ENCODE peak calls at places on chromosome 13, in seven cellular contexts. One of them, this sample, is unnamed.

GRCh38 chr13:108220042-108220441 is 1.9 kb downstream of the ABHD13 start:
- DNase-seq in transverse colon: peak; percentile 58
- DNase-seq in CD8-positive, alpha-beta memory T cell: no peak
- DNase-seq in CD8-positive, alpha-beta T cell: no peak
- DNase-seq in Panc1: no peak
- DNase-seq in heart left ventricle: no peak
- DNase-seq in tibial artery: no peak
- DNase-seq in this sample: no peak

GRCh38 chr13:94435604-94436226 is 43.8 kb downstream of the DCT start:
- DNase-seq in transverse colon: no peak
- DNase-seq in CD8-positive, alpha-beta memory T cell: no peak
- DNase-seq in CD8-positive, alpha-beta T cell: no peak
- DNase-seq in Panc1: no peak
- DNase-seq in heart left ventricle: no peak
- DNase-seq in tibial artery: no peak
- DNase-seq in this sample: peak; percentile 30

GRCh38 chr13:26037302-26037701 is 14.5 kb downstream of the SHISA2 start:
- DNase-seq in transverse colon: no peak
- DNase-seq in CD8-positive, alpha-beta memory T cell: no peak
- DNase-seq in CD8-positive, alpha-beta T cell: no peak
- DNase-seq in Panc1: no peak
- DNase-seq in heart left ventricle: no peak
- DNase-seq in tibial artery: no peak
- DNase-seq in this sample: no peak

GRCh38 chr13:79450110-79450509 is 30.8 kb upstream of the NDFIP2 start:
- DNase-seq in transverse colon: no peak
- DNase-seq in CD8-positive, alpha-beta memory T cell: no peak
- DNase-seq in CD8-positive, alpha-beta T cell: no peak
- DNase-seq in Panc1: no peak
- DNase-seq in heart left ventricle: no peak
- DNase-seq in tibial artery: no peak
- DNase-seq in this sample: no peak

GRCh38 chr13:33817513-33817842 is 471 bp upstream of the RFC3 start:
- DNase-seq in transverse colon: no peak
- DNase-seq in CD8-positive, alpha-beta memory T cell: no peak
- DNase-seq in CD8-positive, alpha-beta T cell: no peak
- DNase-seq in Panc1: no peak
- DNase-seq in heart left ventricle: no peak
- DNase-seq in tibial artery: no peak
- DNase-seq in this sample: no peak

GRCh38 chr13:87259479-87260083 is 411.6 kb upstream of the SLITRK5 start:
- DNase-seq in transverse colon: no peak
- DNase-seq in CD8-positive, alpha-beta memory T cell: no peak
- DNase-seq in CD8-positive, alpha-beta T cell: no peak
- DNase-seq in Panc1: no peak
- DNase-seq in heart left ventricle: no peak
- DNase-seq in tibial artery: no peak
- DNase-seq in this sample: no peak

GRCh38 chr13:77902319-77902963 is 16.2 kb downstream of the EDNRB start:
- DNase-seq in transverse colon: no peak
- DNase-seq in CD8-positive, alpha-beta memory T cell: no peak
- DNase-seq in CD8-positive, alpha-beta T cell: no peak
- DNase-seq in Panc1: no peak
- DNase-seq in heart left ventricle: no peak
- DNase-seq in tibial artery: no peak
- DNase-seq in this sample: no peak

GRCh38 chr13:39159393-39159792 is 121.1 kb downstream of the NHLRC3 start:
- DNase-seq in transverse colon: no peak
- DNase-seq in CD8-positive, alpha-beta memory T cell: no peak
- DNase-seq in CD8-positive, alpha-beta T cell: no peak
- DNase-seq in Panc1: no peak
- DNase-seq in heart left ventricle: no peak
- DNase-seq in tibial artery: no peak
- DNase-seq in this sample: no peak

GRCh38 chr13:66617786-66618185 is 612.4 kb downstream of the PCDH9 start:
- DNase-seq in transverse colon: no peak
- DNase-seq in CD8-positive, alpha-beta memory T cell: no peak
- DNase-seq in CD8-positive, alpha-beta T cell: no peak
- DNase-seq in Panc1: no peak
- DNase-seq in heart left ventricle: no peak
- DNase-seq in tibial artery: no peak
- DNase-seq in this sample: no peak

GRCh38 chr13:23433171-23434153 is at the start of gene SACS:
- DNase-seq in transverse colon: no peak
- DNase-seq in CD8-positive, alpha-beta memory T cell: no peak
- DNase-seq in CD8-positive, alpha-beta T cell: no peak
- DNase-seq in Panc1: no peak
- DNase-seq in heart left ventricle: no peak
- DNase-seq in tibial artery: no peak
- DNase-seq in this sample: no peak

GRCh38 chr13:20924758-20925394 is 22.3 kb upstream of the XPO4 start:
- DNase-seq in transverse colon: peak; percentile 79
- DNase-seq in CD8-positive, alpha-beta memory T cell: peak; percentile 64
- DNase-seq in CD8-positive, alpha-beta T cell: peak; percentile 59
- DNase-seq in Panc1: no peak
- DNase-seq in heart left ventricle: peak; percentile 70
- DNase-seq in tibial artery: peak; percentile 75
- DNase-seq in this sample: peak; percentile 55

GRCh38 chr13:51818771-51819511 is 15.0 kb upstream of the DHRS12 start:
- DNase-seq in transverse colon: no peak
- DNase-seq in CD8-positive, alpha-beta memory T cell: no peak
- DNase-seq in CD8-positive, alpha-beta T cell: no peak
- DNase-seq in Panc1: no peak
- DNase-seq in heart left ventricle: no peak
- DNase-seq in tibial artery: peak; percentile 37
- DNase-seq in this sample: no peak

GRCh38 chr13:51811920-51812328 is 8.0 kb upstream of the DHRS12 start:
- DNase-seq in transverse colon: no peak
- DNase-seq in CD8-positive, alpha-beta memory T cell: no peak
- DNase-seq in CD8-positive, alpha-beta T cell: no peak
- DNase-seq in Panc1: no peak
- DNase-seq in heart left ventricle: peak; percentile 40
- DNase-seq in tibial artery: peak; percentile 46
- DNase-seq in this sample: no peak

GRCh38 chr13:107742544-107742943 is 472.8 kb downstream of the LIG4 start:
- DNase-seq in transverse colon: no peak
- DNase-seq in CD8-positive, alpha-beta memory T cell: no peak
- DNase-seq in CD8-positive, alpha-beta T cell: no peak
- DNase-seq in Panc1: no peak
- DNase-seq in heart left ventricle: no peak
- DNase-seq in tibial artery: no peak
- DNase-seq in this sample: no peak

DNA sequence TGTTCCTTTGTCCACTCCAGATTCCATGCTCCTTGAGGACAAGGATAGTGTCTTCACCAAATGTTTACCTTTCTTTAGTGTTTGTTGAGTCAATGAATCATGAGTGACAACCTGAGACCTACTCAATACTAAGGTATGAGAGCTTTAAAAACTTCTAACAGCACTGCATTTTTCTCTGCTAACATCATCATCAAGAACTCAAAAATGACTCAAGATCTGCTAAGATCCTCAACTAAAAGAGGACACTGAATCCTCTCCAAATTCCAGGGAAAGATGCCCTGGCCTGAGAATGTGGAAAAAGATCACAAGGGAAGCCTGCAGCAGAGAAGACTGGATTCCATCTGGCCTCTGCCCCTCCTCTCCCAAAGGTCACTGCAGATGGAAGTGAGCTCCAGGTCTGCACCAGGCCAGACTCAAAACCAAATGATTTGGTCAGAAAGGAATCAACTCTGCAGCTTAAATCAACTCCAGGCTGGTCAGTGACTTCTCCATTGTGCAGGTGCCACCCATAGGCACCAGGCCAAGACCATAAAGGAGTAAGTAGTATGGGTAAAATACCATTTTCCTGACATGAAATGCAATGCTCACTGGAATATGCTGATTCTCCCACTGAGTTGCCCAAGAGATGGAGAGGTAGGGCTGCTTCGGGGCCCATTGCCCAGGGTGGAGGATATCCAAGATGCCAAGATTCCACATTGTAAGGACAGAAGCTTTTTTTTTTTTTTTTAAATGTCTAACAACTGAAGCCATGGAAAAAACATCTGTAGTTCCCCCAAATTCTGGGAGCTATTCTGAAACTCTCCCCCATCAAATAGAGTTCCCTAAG is 89.5 kb upstream of the DOCK9 start:
- DNase-seq in transverse colon: no peak
- DNase-seq in CD8-positive, alpha-beta memory T cell: no peak
- DNase-seq in CD8-positive, alpha-beta T cell: no peak
- DNase-seq in Panc1: peak; percentile 15
- DNase-seq in heart left ventricle: no peak
- DNase-seq in tibial artery: no peak
- DNase-seq in this sample: no peak
- H3K27ac ChIP-seq in transverse colon: peak overlapping the region; percentile 48
- H3K27ac ChIP-seq in CD8-positive, alpha-beta memory T cell: no peak overlapping the region
- H3K27ac ChIP-seq in CD8-positive, alpha-beta T cell: no peak overlapping the region
- H3K27ac ChIP-seq in Panc1: no peak overlapping the region
- H3K27ac ChIP-seq in heart left ventricle: no peak overlapping the region
- H3K27ac ChIP-seq in tibial artery: no peak overlapping the region
- H3K27ac ChIP-seq in this sample: no peak overlapping the region

DNA sequence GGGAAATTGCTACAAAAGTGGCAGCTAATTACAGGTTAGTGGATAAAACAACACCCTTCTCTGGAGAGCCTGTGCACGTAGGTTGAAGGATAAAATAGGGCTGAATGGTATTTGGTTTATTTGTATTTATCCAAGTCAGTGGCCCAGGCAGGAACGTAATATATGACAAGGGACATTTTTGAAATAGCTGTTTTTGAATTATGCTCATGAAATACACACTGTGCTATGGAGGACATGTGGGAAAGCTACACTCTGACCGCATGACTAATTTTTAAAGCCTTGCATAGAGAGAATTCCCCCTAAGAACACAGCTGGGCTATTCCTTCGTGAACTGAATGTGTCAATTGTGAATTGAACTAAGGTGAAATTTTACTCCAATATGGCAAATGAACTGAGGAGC is 292.1 kb upstream of the MAB21L1 start:
- DNase-seq in transverse colon: no peak
- DNase-seq in CD8-positive, alpha-beta memory T cell: no peak
- DNase-seq in CD8-positive, alpha-beta T cell: no peak
- DNase-seq in Panc1: no peak
- DNase-seq in heart left ventricle: no peak
- DNase-seq in tibial artery: no peak
- DNase-seq in this sample: no peak
- H3K4me1 ChIP-seq in transverse colon: no peaks in the 10 kb centered on the region
- H3K4me1 ChIP-seq in CD8-positive, alpha-beta memory T cell: no peaks in the 10 kb centered on the region
- H3K4me1 ChIP-seq in CD8-positive, alpha-beta T cell: no peaks in the 10 kb centered on the region
- H3K4me1 ChIP-seq in Panc1: no peaks in the 10 kb centered on the region
- H3K4me1 ChIP-seq in heart left ventricle: no peaks in the 10 kb centered on the region
- H3K4me1 ChIP-seq in tibial artery: no peaks in the 10 kb centered on the region
- H3K4me1 ChIP-seq in this sample: no peaks in the 10 kb centered on the region

GRCh38 chr13:92896842-92897241 is 329.8 kb upstream of the GPC6 start:
- DNase-seq in transverse colon: no peak
- DNase-seq in CD8-positive, alpha-beta memory T cell: no peak
- DNase-seq in CD8-positive, alpha-beta T cell: no peak
- DNase-seq in Panc1: no peak
- DNase-seq in heart left ventricle: no peak
- DNase-seq in tibial artery: no peak
- DNase-seq in this sample: no peak
- H3K27me3 ChIP-seq in transverse colon: no peaks in the 10 kb centered on the region
- H3K27me3 ChIP-seq in CD8-positive, alpha-beta memory T cell: no peaks in the 10 kb centered on the region
- H3K27me3 ChIP-seq in CD8-positive, alpha-beta T cell: no peaks in the 10 kb centered on the region
- H3K27me3 ChIP-seq in Panc1: no peaks in the 10 kb centered on the region
- H3K27me3 ChIP-seq in heart left ventricle: no peaks in the 10 kb centered on the region
- H3K27me3 ChIP-seq in tibial artery: no peaks in the 10 kb centered on the region
- H3K27me3 ChIP-seq in this sample: no peaks in the 10 kb centered on the region

DNA sequence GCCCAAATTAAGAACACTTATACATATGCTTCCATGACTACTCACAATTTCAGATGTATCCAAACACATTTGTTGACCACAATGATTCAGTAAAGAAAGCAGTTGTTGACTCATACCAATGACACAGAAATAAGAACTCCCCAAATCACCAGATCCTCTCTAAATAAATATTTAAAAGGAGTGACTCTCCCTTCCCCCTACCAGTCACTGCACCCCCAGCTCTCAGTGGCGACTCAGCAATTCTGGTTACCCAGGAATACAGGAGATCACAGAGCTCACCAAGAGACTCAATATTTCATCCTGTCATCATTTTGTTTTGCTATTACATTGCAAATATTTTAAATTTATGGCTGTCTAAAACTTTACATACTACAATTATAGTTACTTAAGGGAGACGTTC is 131.5 kb downstream of the RGCC start:
- DNase-seq in transverse colon: no peak
- DNase-seq in CD8-positive, alpha-beta memory T cell: no peak
- DNase-seq in CD8-positive, alpha-beta T cell: no peak
- DNase-seq in Panc1: peak; percentile 77
- DNase-seq in heart left ventricle: no peak
- DNase-seq in tibial artery: no peak
- DNase-seq in this sample: no peak
- H3K27ac ChIP-seq in transverse colon: no peak overlapping the region
- H3K27ac ChIP-seq in CD8-positive, alpha-beta memory T cell: no peak overlapping the region
- H3K27ac ChIP-seq in CD8-positive, alpha-beta T cell: no peak overlapping the region
- H3K27ac ChIP-seq in Panc1: no peak overlapping the region
- H3K27ac ChIP-seq in heart left ventricle: no peak overlapping the region
- H3K27ac ChIP-seq in tibial artery: no peak overlapping the region
- H3K27ac ChIP-seq in this sample: no peak overlapping the region

DNA sequence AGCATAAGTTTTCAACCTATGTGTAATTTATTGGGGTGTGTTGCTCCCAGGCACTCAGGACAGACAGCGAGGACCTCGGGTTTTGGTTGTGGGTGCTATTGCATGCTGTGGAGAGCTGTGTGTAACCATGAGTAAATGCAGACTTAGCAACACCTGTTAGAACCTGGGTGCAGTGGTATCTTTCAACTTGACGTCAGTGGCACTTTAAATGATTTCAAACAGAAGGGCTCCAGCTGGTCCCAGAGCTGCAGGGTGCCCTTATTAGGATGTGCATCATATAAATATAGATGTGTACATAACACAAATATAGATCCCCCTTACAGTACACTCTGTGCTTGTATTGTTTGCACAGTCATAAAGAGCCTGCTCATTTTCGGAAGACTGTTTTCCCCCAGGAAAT is 228.3 kb upstream of the IRS2 start:
- DNase-seq in transverse colon: no peak
- DNase-seq in CD8-positive, alpha-beta memory T cell: no peak
- DNase-seq in CD8-positive, alpha-beta T cell: no peak
- DNase-seq in Panc1: no peak
- DNase-seq in heart left ventricle: no peak
- DNase-seq in tibial artery: no peak
- DNase-seq in this sample: no peak
- H3K4me1 ChIP-seq in transverse colon: no peaks in the 10 kb centered on the region
- H3K4me1 ChIP-seq in CD8-positive, alpha-beta memory T cell: no peaks in the 10 kb centered on the region
- H3K4me1 ChIP-seq in CD8-positive, alpha-beta T cell: no peaks in the 10 kb centered on the region
- H3K4me1 ChIP-seq in Panc1: no peaks in the 10 kb centered on the region
- H3K4me1 ChIP-seq in heart left ventricle: no peaks in the 10 kb centered on the region
- H3K4me1 ChIP-seq in tibial artery: peaks cover 7% of the 10 kb centered on the region
- H3K4me1 ChIP-seq in this sample: no peaks in the 10 kb centered on the region

GRCh38 chr13:113360446-113360845 is 3.5 kb downstream of the GRTP1 start:
- DNase-seq in transverse colon: no peak
- DNase-seq in CD8-positive, alpha-beta memory T cell: no peak
- DNase-seq in CD8-positive, alpha-beta T cell: no peak
- DNase-seq in Panc1: no peak
- DNase-seq in heart left ventricle: no peak
- DNase-seq in tibial artery: no peak
- DNase-seq in this sample: no peak
- H3K27me3 ChIP-seq in transverse colon: peaks cover 9% of the 10 kb centered on the region
- H3K27me3 ChIP-seq in CD8-positive, alpha-beta memory T cell: no peaks in the 10 kb centered on the region
- H3K27me3 ChIP-seq in CD8-positive, alpha-beta T cell: peaks cover 5% of the 10 kb centered on the region
- H3K27me3 ChIP-seq in Panc1: no peaks in the 10 kb centered on the region
- H3K27me3 ChIP-seq in heart left ventricle: peaks cover 10% of the 10 kb centered on the region
- H3K27me3 ChIP-seq in tibial artery: no peaks in the 10 kb centered on the region
- H3K27me3 ChIP-seq in this sample: no peaks in the 10 kb centered on the region

GRCh38 chr13:50596103-50596502 is 247.4 kb downstream of the DLEU7 start:
- DNase-seq in transverse colon: no peak
- DNase-seq in CD8-positive, alpha-beta memory T cell: no peak
- DNase-seq in CD8-positive, alpha-beta T cell: no peak
- DNase-seq in Panc1: no peak
- DNase-seq in heart left ventricle: no peak
- DNase-seq in tibial artery: no peak
- DNase-seq in this sample: no peak
- H3K27ac ChIP-seq in transverse colon: no peak overlapping the region
- H3K27ac ChIP-seq in CD8-positive, alpha-beta memory T cell: no peak overlapping the region
- H3K27ac ChIP-seq in CD8-positive, alpha-beta T cell: no peak overlapping the region
- H3K27ac ChIP-seq in Panc1: no peak overlapping the region
- H3K27ac ChIP-seq in heart left ventricle: peak overlapping the region; percentile 30
- H3K27ac ChIP-seq in tibial artery: no peak overlapping the region
- H3K27ac ChIP-seq in this sample: no peak overlapping the region

GRCh38 chr13:46389985-46390384 is 2.9 kb upstream of the RUBCNL start:
- DNase-seq in transverse colon: peak; percentile 64
- DNase-seq in CD8-positive, alpha-beta memory T cell: no peak
- DNase-seq in CD8-positive, alpha-beta T cell: no peak
- DNase-seq in Panc1: no peak
- DNase-seq in heart left ventricle: peak; percentile 30
- DNase-seq in tibial artery: no peak
- DNase-seq in this sample: no peak
- H3K4me1 ChIP-seq in transverse colon: peaks cover 46% of the 10 kb centered on the region
- H3K4me1 ChIP-seq in CD8-positive, alpha-beta memory T cell: peaks cover 15% of the 10 kb centered on the region
- H3K4me1 ChIP-seq in CD8-positive, alpha-beta T cell: peaks cover 22% of the 10 kb centered on the region
- H3K4me1 ChIP-seq in Panc1: no peaks in the 10 kb centered on the region
- H3K4me1 ChIP-seq in heart left ventricle: peaks cover 2% of the 10 kb centered on the region
- H3K4me1 ChIP-seq in tibial artery: peaks cover 9% of the 10 kb centered on the region
- H3K4me1 ChIP-seq in this sample: peaks cover 4% of the 10 kb centered on the region